ENCODE peak calls at places on chromosomes 5 and 9, in seven cellular contexts. One of them, this sample, is unnamed.

GRCh38 chr5:109921735-109922395 is 232.1 kb downstream of the MAN2A1 start:
- DNase-seq in HCT116: no peak
- DNase-seq in ovary: no peak
- DNase-seq in OCI-LY7: peak; percentile 93
- DNase-seq in fibroblast of lung: peak; percentile 32
- DNase-seq in cardiac fibroblast: peak; percentile 26
- DNase-seq in tibial nerve: no peak
- DNase-seq in this sample: no peak

GRCh38 chr9:136939996-136940525 is 4.5 kb downstream of the FBXW5 start:
- DNase-seq in tibial nerve: no peak
- DNase-seq in OCI-LY7: no peak
- DNase-seq in cardiac fibroblast: no peak
- DNase-seq in fibroblast of lung: no peak
- DNase-seq in ovary: no peak
- DNase-seq in HCT116: no peak
- DNase-seq in this sample: no peak

GRCh38 chr5:5490774-5491347 is 68.4 kb downstream of the ICE1 start:
- DNase-seq in cardiac fibroblast: no peak
- DNase-seq in OCI-LY7: no peak
- DNase-seq in ovary: no peak
- DNase-seq in fibroblast of lung: no peak
- DNase-seq in HCT116: no peak
- DNase-seq in tibial nerve: no peak
- DNase-seq in this sample: no peak

GRCh38 chr9:35203531-35203930 is 41.7 kb downstream of the UNC13B start:
- DNase-seq in HCT116: no peak
- DNase-seq in tibial nerve: no peak
- DNase-seq in cardiac fibroblast: no peak
- DNase-seq in OCI-LY7: peak; percentile 5
- DNase-seq in fibroblast of lung: no peak
- DNase-seq in ovary: no peak
- DNase-seq in this sample: no peak

GRCh38 chr5:114838937-114839336 is 330.8 kb downstream of the TRIM36 start:
- DNase-seq in cardiac fibroblast: no peak
- DNase-seq in HCT116: no peak
- DNase-seq in OCI-LY7: no peak
- DNase-seq in ovary: no peak
- DNase-seq in fibroblast of lung: no peak
- DNase-seq in tibial nerve: no peak
- DNase-seq in this sample: no peak

GRCh38 chr5:135339623-135340022 is 59.4 kb downstream of the MACROH2A1 start:
- DNase-seq in tibial nerve: no peak
- DNase-seq in cardiac fibroblast: no peak
- DNase-seq in HCT116: no peak
- DNase-seq in fibroblast of lung: no peak
- DNase-seq in ovary: no peak
- DNase-seq in OCI-LY7: no peak
- DNase-seq in this sample: no peak

GRCh38 chr5:159061186-159061796 is 38.4 kb downstream of the EBF1 start:
- DNase-seq in HCT116: no peak
- DNase-seq in tibial nerve: peak; percentile 22
- DNase-seq in ovary: peak; percentile 51
- DNase-seq in OCI-LY7: no peak
- DNase-seq in cardiac fibroblast: peak; percentile 71
- DNase-seq in fibroblast of lung: peak; percentile 87
- DNase-seq in this sample: peak; percentile 87

GRCh38 chr9:93252781-93253530 is 69.0 kb downstream of the WNK2 start:
- DNase-seq in cardiac fibroblast: no peak
- DNase-seq in tibial nerve: no peak
- DNase-seq in ovary: peak; percentile 18
- DNase-seq in OCI-LY7: no peak
- DNase-seq in fibroblast of lung: no peak
- DNase-seq in HCT116: no peak
- DNase-seq in this sample: no peak

GRCh38 chr5:101860145-101860544 is 435.9 kb downstream of the SLCO4C1 start:
- DNase-seq in cardiac fibroblast: no peak
- DNase-seq in tibial nerve: no peak
- DNase-seq in ovary: no peak
- DNase-seq in OCI-LY7: no peak
- DNase-seq in HCT116: no peak
- DNase-seq in fibroblast of lung: no peak
- DNase-seq in this sample: no peak

GRCh38 chr5:17157916-17158529 is 59.4 kb upstream of the BASP1 start:
- DNase-seq in tibial nerve: no peak
- DNase-seq in cardiac fibroblast: peak; percentile 92
- DNase-seq in fibroblast of lung: peak; percentile 98
- DNase-seq in ovary: no peak
- DNase-seq in HCT116: no peak
- DNase-seq in OCI-LY7: no peak
- DNase-seq in this sample: peak; percentile 59

GRCh38 chr5:77744116-77744515 is 32.0 kb downstream of the TBCA start:
- DNase-seq in cardiac fibroblast: no peak
- DNase-seq in tibial nerve: no peak
- DNase-seq in OCI-LY7: no peak
- DNase-seq in fibroblast of lung: no peak
- DNase-seq in HCT116: no peak
- DNase-seq in ovary: no peak
- DNase-seq in this sample: no peak

GRCh38 chr5:115321309-115321708 is 24.9 kb upstream of the CCDC112 start:
- DNase-seq in OCI-LY7: no peak
- DNase-seq in ovary: no peak
- DNase-seq in tibial nerve: no peak
- DNase-seq in fibroblast of lung: peak; percentile 82
- DNase-seq in HCT116: no peak
- DNase-seq in cardiac fibroblast: no peak
- DNase-seq in this sample: no peak

GRCh38 chr9:2359821-2360220 is 261.8 kb upstream of the VLDLR start:
- DNase-seq in HCT116: no peak
- DNase-seq in tibial nerve: no peak
- DNase-seq in ovary: no peak
- DNase-seq in OCI-LY7: no peak
- DNase-seq in fibroblast of lung: no peak
- DNase-seq in cardiac fibroblast: no peak
- DNase-seq in this sample: no peak

GRCh38 chr5:102483736-102484135 is 15.1 kb downstream of the SLCO6A1 start:
- DNase-seq in fibroblast of lung: peak; percentile 2
- DNase-seq in OCI-LY7: no peak
- DNase-seq in tibial nerve: no peak
- DNase-seq in HCT116: no peak
- DNase-seq in ovary: no peak
- DNase-seq in cardiac fibroblast: no peak
- DNase-seq in this sample: no peak

GRCh38 chr9:130351343-130351742 is 85.8 kb downstream of the HMCN2 start:
- DNase-seq in OCI-LY7: no peak
- DNase-seq in tibial nerve: no peak
- DNase-seq in ovary: no peak
- DNase-seq in fibroblast of lung: no peak
- DNase-seq in cardiac fibroblast: no peak
- DNase-seq in HCT116: no peak
- DNase-seq in this sample: no peak

GRCh38 chr5:84602371-84602771 is 217.7 kb upstream of the EDIL3 start:
- DNase-seq in HCT116: no peak
- DNase-seq in ovary: no peak
- DNase-seq in tibial nerve: no peak
- DNase-seq in fibroblast of lung: peak; percentile 30
- DNase-seq in OCI-LY7: no peak
- DNase-seq in cardiac fibroblast: no peak
- DNase-seq in this sample: no peak

DNA sequence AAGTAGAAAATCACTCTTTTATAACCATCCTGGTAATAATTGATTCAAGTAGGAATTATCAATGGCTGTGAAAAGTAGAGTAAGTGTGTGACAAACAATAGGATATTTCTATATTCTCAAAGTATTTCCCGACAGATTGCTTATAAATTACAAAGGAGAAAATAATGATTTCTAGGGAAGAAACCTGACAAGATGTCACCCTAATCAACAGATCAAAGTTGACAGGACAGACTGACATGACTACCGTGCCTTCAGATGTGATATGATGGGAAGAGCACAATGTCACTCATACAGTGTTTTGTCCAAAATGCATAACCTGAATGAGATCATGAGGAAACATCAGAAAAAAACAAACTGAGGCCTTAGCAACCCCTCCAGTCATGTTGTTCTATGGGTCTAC is 53.9 kb upstream of the TRIO start:
- DNase-seq in cardiac fibroblast: no peak
- DNase-seq in fibroblast of lung: no peak
- DNase-seq in ovary: no peak
- DNase-seq in HCT116: no peak
- DNase-seq in OCI-LY7: no peak
- DNase-seq in tibial nerve: no peak
- DNase-seq in this sample: no peak
- H3K4me3 ChIP-seq in cardiac fibroblast: no peak overlapping the region
- H3K4me3 ChIP-seq in fibroblast of lung: no peak overlapping the region
- H3K4me3 ChIP-seq in ovary: no peak overlapping the region
- H3K4me3 ChIP-seq in HCT116: no peak overlapping the region
- H3K4me3 ChIP-seq in OCI-LY7: no peak overlapping the region
- H3K4me3 ChIP-seq in tibial nerve: no peak overlapping the region
- H3K4me3 ChIP-seq in this sample: no peak overlapping the region

GRCh38 chr9:121999556-121999955 is 93.6 kb downstream of the TTLL11 start:
- DNase-seq in cardiac fibroblast: no peak
- DNase-seq in OCI-LY7: no peak
- DNase-seq in tibial nerve: no peak
- DNase-seq in ovary: no peak
- DNase-seq in fibroblast of lung: no peak
- DNase-seq in HCT116: no peak
- DNase-seq in this sample: no peak

GRCh38 chr9:121997791-121998190 is 95.3 kb downstream of the TTLL11 start:
- DNase-seq in ovary: peak; percentile 66
- DNase-seq in HCT116: no peak
- DNase-seq in tibial nerve: no peak
- DNase-seq in OCI-LY7: no peak
- DNase-seq in fibroblast of lung: peak; percentile 32
- DNase-seq in cardiac fibroblast: peak; percentile 65
- DNase-seq in this sample: peak; percentile 62

GRCh38 chr9:122001491-122002201 is 91.5 kb downstream of the TTLL11 start:
- DNase-seq in HCT116: no peak
- DNase-seq in OCI-LY7: no peak
- DNase-seq in tibial nerve: no peak
- DNase-seq in ovary: peak; percentile 70
- DNase-seq in fibroblast of lung: peak; percentile 11
- DNase-seq in cardiac fibroblast: peak; percentile 67
- DNase-seq in this sample: peak; percentile 66

GRCh38 chr9:121995997-121996396 is 97.1 kb downstream of the TTLL11 start:
- DNase-seq in OCI-LY7: no peak
- DNase-seq in tibial nerve: no peak
- DNase-seq in ovary: no peak
- DNase-seq in fibroblast of lung: no peak
- DNase-seq in HCT116: no peak
- DNase-seq in cardiac fibroblast: no peak
- DNase-seq in this sample: no peak

DNA sequence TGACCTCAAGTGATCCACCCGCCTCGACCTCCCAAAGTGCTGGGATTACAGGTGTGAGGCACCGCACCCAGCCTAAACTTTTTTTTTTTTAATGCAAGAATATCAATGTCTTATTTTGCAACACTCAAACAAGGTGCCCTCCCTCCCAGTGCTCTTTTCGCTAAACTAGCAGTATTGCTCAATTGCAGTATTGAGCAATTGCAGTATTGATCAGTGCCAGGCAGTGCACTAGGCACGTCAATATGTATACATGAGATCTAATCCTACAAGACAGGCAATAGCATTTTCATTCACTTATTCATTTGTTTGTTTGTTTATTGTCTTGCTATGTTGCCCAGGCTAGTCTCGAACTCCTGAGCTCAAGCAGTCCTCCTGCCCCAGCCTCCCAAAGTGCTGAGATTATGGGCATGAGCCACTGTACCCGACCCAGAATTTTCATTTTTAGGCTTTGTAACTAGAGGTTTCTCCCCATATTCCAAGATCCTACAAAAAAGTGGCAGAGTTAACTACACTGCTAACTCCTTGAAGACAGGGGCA is 94.5 kb downstream of the TTLL11 start:
- DNase-seq in OCI-LY7: no peak
- DNase-seq in fibroblast of lung: no peak
- DNase-seq in HCT116: no peak
- DNase-seq in cardiac fibroblast: no peak
- DNase-seq in tibial nerve: no peak
- DNase-seq in ovary: no peak
- DNase-seq in this sample: no peak
- TF ChIP-seq CTCF in OCI-LY7: no peak
- TF ChIP-seq CTCF in fibroblast of lung: no peak
- TF ChIP-seq CTCF in HCT116: no peak
- TF ChIP-seq CTCF in cardiac fibroblast: no peak
- TF ChIP-seq CTCF in tibial nerve: no peak
- TF ChIP-seq CTCF in ovary: no peak
- TF ChIP-seq CTCF in this sample: no peak

DNA sequence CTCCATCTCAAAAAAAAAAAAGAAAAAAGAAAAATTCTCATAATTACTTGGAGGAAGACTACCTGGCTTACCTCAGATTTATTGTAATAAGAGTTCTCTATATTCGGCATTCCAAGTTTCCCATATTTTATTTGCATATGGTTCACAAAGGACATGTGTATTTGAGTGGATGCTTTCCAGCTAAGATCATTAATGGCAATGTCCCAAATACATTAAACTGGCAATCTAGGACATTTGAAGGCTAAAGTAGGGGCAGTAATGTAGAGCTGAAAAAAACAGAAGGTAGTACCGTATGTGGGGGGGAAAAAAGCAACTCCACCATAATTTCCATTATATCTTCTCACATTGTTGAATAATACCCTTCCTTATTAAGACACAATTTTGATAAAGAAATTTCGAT is 4.9 kb downstream of the TUT7 start:
- DNase-seq in tibial nerve: no peak
- DNase-seq in ovary: no peak
- DNase-seq in HCT116: no peak
- DNase-seq in fibroblast of lung: peak; percentile 32
- DNase-seq in cardiac fibroblast: no peak
- DNase-seq in OCI-LY7: no peak
- DNase-seq in this sample: no peak
- H3K4me3 ChIP-seq in tibial nerve: no peak overlapping the region
- H3K4me3 ChIP-seq in ovary: no peak overlapping the region
- H3K4me3 ChIP-seq in HCT116: no peak overlapping the region
- H3K4me3 ChIP-seq in fibroblast of lung: no peak overlapping the region
- H3K4me3 ChIP-seq in cardiac fibroblast: no peak overlapping the region
- H3K4me3 ChIP-seq in OCI-LY7: peak overlapping the region; percentile 92
- H3K4me3 ChIP-seq in this sample: no peak overlapping the region

DNA sequence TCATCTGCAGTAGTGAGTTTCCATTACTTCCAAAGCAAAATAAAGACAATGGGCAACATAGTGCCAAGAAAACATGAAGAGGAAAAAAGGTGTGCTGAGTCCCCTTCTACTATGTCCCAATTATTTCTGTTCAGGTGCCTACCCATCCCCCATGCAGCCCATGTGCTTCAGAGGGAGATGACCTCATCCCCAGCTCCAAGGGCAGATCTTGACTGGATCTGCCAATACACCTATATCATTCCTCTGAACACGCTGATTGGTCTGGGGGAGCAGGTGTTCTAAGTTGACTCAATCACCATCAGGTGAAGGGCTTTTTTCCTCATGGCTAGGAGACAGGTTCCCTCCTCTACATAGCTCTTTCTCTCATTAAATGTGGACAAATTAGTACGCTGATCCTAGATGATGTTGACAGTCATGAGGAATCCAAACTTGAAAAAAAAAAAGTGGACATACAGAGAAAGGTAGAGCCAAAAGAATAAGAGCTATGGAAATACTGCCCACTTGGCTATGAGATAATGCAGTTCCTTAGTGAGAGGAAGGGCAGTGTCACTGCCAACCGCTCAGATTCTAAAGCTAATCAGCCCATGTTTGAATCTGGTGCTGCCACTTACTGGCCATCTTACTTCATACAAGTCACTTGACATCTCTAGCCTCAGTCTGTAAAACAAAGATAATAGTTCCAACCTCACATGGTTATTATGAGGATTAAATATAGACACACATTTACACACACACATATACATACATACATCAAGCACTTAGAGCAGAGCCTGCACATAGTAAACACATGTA is 23.1 kb downstream of the PRELID2 start:
- DNase-seq in ovary: no peak
- DNase-seq in OCI-LY7: no peak
- DNase-seq in fibroblast of lung: peak; percentile 38
- DNase-seq in HCT116: no peak
- DNase-seq in tibial nerve: no peak
- DNase-seq in cardiac fibroblast: peak; percentile 78
- DNase-seq in this sample: peak; percentile 54
- TF ChIP-seq CTCF in ovary: no peak
- TF ChIP-seq CTCF in OCI-LY7: peak; percentile 31
- TF ChIP-seq CTCF in fibroblast of lung: peak; percentile 38
- TF ChIP-seq CTCF in HCT116: peak; percentile 10
- TF ChIP-seq CTCF in tibial nerve: peak; percentile 17
- TF ChIP-seq CTCF in cardiac fibroblast: peak; percentile 32
- TF ChIP-seq CTCF in this sample: peak; percentile 26

This sample was measured in astrocyte of the spinal cord.